ENCODE peak calls at places on chromosomes 7 and 10, in seven cellular contexts. O, T, I, F, Z, P and J are unnamed samples.

GRCh38 chr10:97673736-97674525 is 13.1 kb downstream of the AVPI1 start:
- DNase-seq in T (no peak), Z (peak; percentile 54), P (no peak), O (no peak), F (no peak), I (no peak), J (peak; percentile 33)

GRCh38 chr10:31133251-31133627 is 101.6 kb upstream of the ZNF438 start:
- DNase-seq in Z (no peak), P (no peak), I (no peak), O (no peak), T (no peak), F (no peak), J (no peak)

GRCh38 chr10:75099952-75100763 is 11.3 kb upstream of the SAMD8 start:
- DNase-seq in O (peak; percentile 90), I (peak; percentile 70), F (peak; percentile 28), T (peak; percentile 84), P (peak; percentile 89), Z (peak; percentile 85), J (peak; percentile 52)

GRCh38 chr10:110919349-110919931 is at the start of gene SHOC2:
- DNase-seq in I (peak; percentile 100), P (peak; percentile 97), F (no peak), T (peak; percentile 99), Z (peak; percentile 98), O (peak; percentile 100), J (no peak)

GRCh38 chr10:79308969-79309665 is 38.2 kb upstream of the PPIF start:
- DNase-seq in F (no peak), Z (no peak), I (no peak), P (no peak), O (no peak), T (no peak), J (no peak)

GRCh38 chr10:48467669-48468068 is 137.2 kb downstream of the ARHGAP22 start:
- DNase-seq in P (peak; percentile 27), Z (no peak), O (no peak), T (no peak), I (no peak), F (no peak), J (no peak)

GRCh38 chr10:96380821-96381220 is 22.0 kb upstream of the OPALIN start:
- DNase-seq in T (no peak), I (no peak), F (no peak), Z (no peak), O (no peak), P (no peak), J (no peak)

GRCh38 chr7:157234271-157234670 is 95.5 kb downstream of the UBE3C start:
- DNase-seq in F (no peak), I (no peak), O (no peak), P (no peak), Z (no peak), T (no peak), J (no peak)

GRCh38 chr7:138618933-138619332 is 82.2 kb downstream of the SVOPL start:
- DNase-seq in I (no peak), O (no peak), P (no peak), F (no peak), T (no peak), Z (no peak), J (no peak)

GRCh38 chr7:76343294-76343930 is 15.4 kb downstream of the YWHAG start:
- DNase-seq in F (no peak), I (no peak), Z (no peak), P (no peak), O (no peak), T (no peak), J (no peak)

GRCh38 chr7:25495905-25496304 is 267.6 kb upstream of the NPVF start:
- DNase-seq in O (no peak), F (no peak), P (no peak), T (no peak), Z (no peak), I (no peak), J (no peak)

GRCh38 chr10:71260622-71261325 is 48.4 kb downstream of the UNC5B start:
- DNase-seq in T (no peak), I (no peak), F (no peak), P (no peak), Z (peak; percentile 88), O (peak; percentile 74), J (no peak)

GRCh38 chr10:131751827-131752775 is 148.7 kb upstream of the PPP2R2D start:
- DNase-seq in Z (no peak), T (no peak), F (no peak), O (no peak), P (no peak), I (no peak), J (no peak)

GRCh38 chr10:78194539-78195402 is 161.1 kb downstream of the RPS24 start:
- DNase-seq in F (no peak), O (no peak), I (no peak), T (no peak), Z (no peak), P (no peak), J (no peak)

GRCh38 chr7:50166997-50167961 is 74.2 kb upstream of the ZPBP start:
- DNase-seq in O (no peak), Z (no peak), F (no peak), P (peak; percentile 57), T (no peak), I (peak; percentile 84), J (no peak)

GRCh38 chr10:14056545-14057332 is 274.0 kb downstream of the FRMD4A start:
- DNase-seq in F (no peak), Z (no peak), T (no peak), I (no peak), O (no peak), P (no peak), J (no peak)

GRCh38 chr10:69248117-69248730 is 28.1 kb downstream of the HKDC1 start:
- DNase-seq in O (no peak), T (no peak), Z (no peak), P (no peak), F (no peak), I (no peak), J (no peak)

GRCh38 chr7:73893342-73894101 is 32.6 kb downstream of the TMEM270 start:
- DNase-seq in Z (peak; percentile 75), F (peak; percentile 79), O (no peak), P (no peak), I (no peak), T (peak; percentile 27), J (no peak)

GRCh38 chr10:112739219-112739969 is 210.7 kb upstream of the TCF7L2 start:
- DNase-seq in O (no peak), Z (no peak), F (no peak), P (no peak), T (no peak), I (no peak), J (peak; percentile 45)

GRCh38 chr10:123926401-123927264 is 35.0 kb upstream of the CPXM2 start:
- DNase-seq in P (no peak), F (no peak), T (no peak), O (no peak), I (peak; percentile 17), Z (no peak), J (no peak)

GRCh38 chr10:14583252-14583651 is 191.4 kb downstream of the FAM107B start:
- DNase-seq in F (no peak), T (peak; percentile 72), P (peak; percentile 83), O (no peak), I (no peak), Z (no peak), J (peak; percentile 54)

GRCh38 chr7:92704858-92705257 is 114.7 kb upstream of the FAM133B start:
- DNase-seq in F (no peak), T (no peak), I (no peak), O (no peak), Z (no peak), P (no peak), J (no peak)

GRCh38 chr7:70571403-70571911 is 560.5 kb upstream of the GALNT17 start:
- DNase-seq in F (no peak), T (peak; percentile 25), O (no peak), Z (no peak), I (no peak), P (no peak), J (peak; percentile 91)

DNA sequence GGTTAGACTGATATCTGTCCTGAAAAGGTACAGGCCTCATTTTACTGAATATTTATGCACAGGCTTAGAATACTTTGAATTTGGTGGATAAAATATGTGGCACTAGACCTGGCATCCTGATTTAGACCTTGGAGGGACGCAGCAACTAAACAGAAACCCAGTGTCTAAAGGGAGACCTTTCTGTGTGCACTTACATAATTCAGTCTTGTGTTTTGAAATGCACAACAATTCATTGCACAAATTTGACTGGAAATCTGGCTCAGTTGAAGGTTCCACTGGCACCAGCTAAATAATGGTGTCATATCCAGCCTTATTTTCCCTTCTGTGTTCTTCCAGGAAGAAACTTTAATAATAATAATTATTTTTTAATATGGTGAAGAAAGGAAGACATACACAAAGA is 142.1 kb downstream of the SND1 start:
- DNase-seq in F (no peak), I (no peak), T (no peak), P (no peak), Z (no peak), O (no peak), J (no peak)
- H3K27ac ChIP-seq in F (no peak overlapping the region), I (no peak overlapping the region), T (no peak overlapping the region), P (no peak overlapping the region), Z (no peak overlapping the region), O (no peak overlapping the region), J (no peak overlapping the region)

DNA sequence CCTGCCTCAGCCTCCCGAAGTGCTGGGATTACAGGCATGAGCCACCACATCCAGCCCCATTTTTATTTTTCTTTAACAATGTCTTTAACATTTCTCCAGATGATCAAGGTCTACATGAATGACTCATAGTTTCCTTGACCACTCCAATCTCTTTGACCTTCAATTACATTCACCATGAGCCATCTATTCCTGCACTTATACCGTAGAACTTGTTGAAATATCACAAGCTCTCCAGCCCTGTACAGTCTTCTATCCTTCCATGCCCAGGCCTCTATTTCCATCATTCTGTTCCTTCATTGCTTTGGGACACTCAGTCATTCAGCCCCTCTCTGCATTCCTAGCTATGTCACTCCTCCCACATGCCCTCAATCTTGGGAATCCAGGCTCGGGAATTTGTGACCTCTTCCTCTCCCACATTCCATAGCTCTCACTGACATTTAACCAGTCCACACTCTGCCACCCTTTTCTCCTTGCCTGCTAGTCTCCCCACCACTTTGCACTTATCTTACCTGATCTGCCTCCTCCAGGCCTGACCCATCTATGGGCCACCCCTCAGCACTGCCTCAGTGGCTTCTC is 151.8 kb upstream of the STK17A start:
- DNase-seq in T (no peak), Z (no peak), I (no peak), O (no peak), F (no peak), P (no peak), J (no peak)
- H3K4me3 ChIP-seq in T (no peak overlapping the region), Z (no peak overlapping the region), I (no peak overlapping the region), O (no peak overlapping the region), F (no peak overlapping the region), P (no peak overlapping the region), J (no peak overlapping the region)

GRCh38 chr7:102220929-102221850 is 65.5 kb upstream of the SH2B2 start:
- DNase-seq in P (no peak), Z (no peak), T (no peak), F (no peak), I (no peak), O (no peak), J (no peak)
- H3K27ac ChIP-seq in P (no peak overlapping the region), Z (no peak overlapping the region), T (no peak overlapping the region), F (no peak overlapping the region), I (no peak overlapping the region), O (no peak overlapping the region), J (no peak overlapping the region)

GRCh38 chr7:144410441-144410840 is 6.9 kb upstream of the NOBOX start:
- DNase-seq in Z (no peak), P (no peak), I (no peak), O (no peak), F (no peak), T (no peak), J (no peak)

GRCh38 chr7:144416341-144416740 is 12.8 kb upstream of the NOBOX start:
- DNase-seq in T (no peak), O (no peak), Z (no peak), I (no peak), P (no peak), F (no peak), J (no peak)

GRCh38 chr7:144415858-144416257 is 12.4 kb upstream of the NOBOX start:
- DNase-seq in O (no peak), I (no peak), F (no peak), P (no peak), Z (no peak), T (no peak), J (no peak)

GRCh38 chr7:144414815-144415214 is 11.3 kb upstream of the NOBOX start:
- DNase-seq in I (no peak), Z (no peak), O (no peak), T (no peak), P (no peak), F (no peak), J (no peak)
- H3K4me3 ChIP-seq in I (no peak overlapping the region), Z (no peak overlapping the region), O (no peak overlapping the region), T (no peak overlapping the region), P (no peak overlapping the region), F (no peak overlapping the region), J (no peak overlapping the region)